ENCODE peak calls at places on chromosome 2, in seven cellular contexts. K is trophoblast cell, Y is H9, S is neuronal stem cell, B is IMR-90, N is mesenchymal stem cell, H is H1. I is an unnamed sample. For H3K27me3, the result is how much of the 10 kb centered on the place peaks cover.

GRCh38 chr2:160630801-160631590 is 137.4 kb upstream of the RBMS1 start:
- DNase-seq in K (no peak), Y (no peak), S (no peak), B (peak), N (peak), H (no peak), I (peak)

GRCh38 chr2:96305979-96306308 is 598 bp upstream of the SNRNP200 start:
- DNase-seq in K (no peak), Y (no peak), S (no peak), B (no peak), N (no peak), H (no peak), I (no peak)

GRCh38 chr2:60641866-60642788 is 88.7 kb upstream of the BCL11A start:
- DNase-seq in K (peak), Y (peak), S (peak), B (peak), N (peak), H (peak), I (peak)

GRCh38 chr2:120299561-120299960 is 46.4 kb upstream of the INHBB start:
- DNase-seq in K (peak), Y (no peak), S (no peak), B (peak), N (peak), H (no peak), I (no peak)

GRCh38 chr2:150520887-150521664 is 33.6 kb upstream of the RND3 start:
- DNase-seq in K (no peak), Y (no peak), S (no peak), B (peak), N (peak), H (no peak), I (no peak)

GRCh38 chr2:17800693-17801458 is 15.4 kb upstream of the MSGN1 start:
- DNase-seq in K (no peak), Y (no peak), S (no peak), B (no peak), N (no peak), H (peak), I (no peak)

GRCh38 chr2:203718087-203718486 is 11.6 kb downstream of the CD28 start:
- DNase-seq in K (no peak), Y (no peak), S (no peak), B (peak), N (no peak), H (no peak), I (peak)

GRCh38 chr2:57333221-57333620 is 713.4 kb upstream of the VRK2 start:
- DNase-seq in K (no peak), Y (no peak), S (no peak), B (no peak), N (peak), H (no peak), I (no peak)

GRCh38 chr2:72965016-72965415 is 47.7 kb downstream of the EMX1 start:
- DNase-seq in K (no peak), Y (no peak), S (no peak), B (no peak), N (no peak), H (no peak), I (no peak)

GRCh38 chr2:41981417-41981816 is 66.4 kb upstream of the PKDCC start:
- DNase-seq in K (no peak), Y (no peak), S (no peak), B (no peak), N (no peak), H (no peak), I (no peak)

GRCh38 chr2:232438951-232439757 is 16.8 kb upstream of the ALPI start:
- DNase-seq in K (peak), Y (peak), S (no peak), B (no peak), N (peak), H (peak), I (no peak)

GRCh38 chr2:42138163-42139016 is 30.8 kb upstream of the EML4 start:
- DNase-seq in K (no peak), Y (no peak), S (no peak), B (peak), N (peak), H (no peak), I (no peak)

GRCh38 chr2:85448840-85449588 is 30.5 kb downstream of the SH2D6 start:
- DNase-seq in K (no peak), Y (no peak), S (no peak), B (no peak), N (no peak), H (no peak), I (no peak)

GRCh38 chr2:136060401-136060940 is 57.5 kb downstream of the CXCR4 start:
- DNase-seq in K (no peak), Y (no peak), S (no peak), B (no peak), N (no peak), H (no peak), I (peak)

GRCh38 chr2:102063948-102064678 is 72.4 kb downstream of the IL1R2 start:
- DNase-seq in K (peak), Y (peak), S (peak), B (peak), N (peak), H (no peak), I (peak)

GRCh38 chr2:33110461-33110860 is 163.7 kb downstream of the LTBP1 start:
- DNase-seq in K (peak), Y (no peak), S (no peak), B (peak), N (peak), H (no peak), I (no peak)

GRCh38 chr2:172672114-172672513 is 63.5 kb upstream of the RAPGEF4 start:
- DNase-seq in K (no peak), Y (no peak), S (no peak), B (peak), N (no peak), H (no peak), I (no peak)

GRCh38 chr2:24409700-24410556 is 49.6 kb upstream of the ITSN2 start:
- DNase-seq in K (peak), Y (peak), S (peak), B (peak), N (peak), H (no peak), I (peak)

GRCh38 chr2:106885981-106886915 is at the start of gene ST6GAL2:
- DNase-seq in K (peak), Y (peak), S (peak), B (no peak), N (peak), H (peak), I (peak)

GRCh38 chr2:128441341-128442052 is 122.8 kb upstream of the HS6ST1 start:
- DNase-seq in K (no peak), Y (no peak), S (no peak), B (no peak), N (no peak), H (peak), I (no peak)

GRCh38 chr2:20940481-20940795 is 103.4 kb downstream of the APOB start:
- DNase-seq in K (no peak), Y (no peak), S (no peak), B (no peak), N (no peak), H (no peak), I (no peak)

GRCh38 chr2:183070942-183071844 is 7.4 kb upstream of the DUSP19 start:
- DNase-seq in K (peak), Y (peak), S (no peak), B (peak), N (peak), H (peak), I (peak)

GRCh38 chr2:127448526-127448925 is 30.3 kb downstream of the PROC start:
- DNase-seq in K (no peak), Y (no peak), S (no peak), B (peak), N (no peak), H (no peak), I (no peak)

GRCh38 chr2:7203056-7203467 is 285.9 kb downstream of the RNF144A start:
- DNase-seq in K (peak), Y (peak), S (peak), B (peak), N (peak), H (peak), I (peak)

GRCh38 chr2:85828725-85829124 is 60.1 kb downstream of the ST3GAL5 start:
- DNase-seq in K (no peak), Y (no peak), S (no peak), B (no peak), N (no peak), H (no peak), I (peak)

GRCh38 chr2:11789243-11789642 is 42.8 kb downstream of the LPIN1 start:
- DNase-seq in K (no peak), Y (no peak), S (no peak), B (no peak), N (no peak), H (no peak), I (no peak)

GRCh38 chr2:216192181-216192580 is 83.0 kb downstream of the XRCC5 start:
- DNase-seq in K (no peak), Y (no peak), S (no peak), B (no peak), N (no peak), H (no peak), I (no peak)

GRCh38 chr2:59025157-59025757 is 784.1 kb upstream of the FANCL start:
- DNase-seq in K (peak), Y (peak), S (peak), B (peak), N (peak), H (peak), I (peak)

GRCh38 chr2:144990661-144991060 is 470.7 kb upstream of the ZEB2 start:
- DNase-seq in K (no peak), Y (no peak), S (peak), B (no peak), N (no peak), H (no peak), I (no peak)

GRCh38 chr2:207484444-207485391 is 45.0 kb upstream of the CREB1 start:
- DNase-seq in K (peak), Y (no peak), S (no peak), B (no peak), N (no peak), H (no peak), I (no peak)

GRCh38 chr2:225993430-225993829 is 593.9 kb downstream of the NYAP2 start:
- DNase-seq in K (no peak), Y (no peak), S (no peak), B (peak), N (peak), H (no peak), I (no peak)

GRCh38 chr2:225998125-225998524 is 598.6 kb downstream of the NYAP2 start:
- DNase-seq in K (peak), Y (no peak), S (no peak), B (no peak), N (no peak), H (no peak), I (no peak)

GRCh38 chr2:225996477-225996858 is 597.0 kb downstream of the NYAP2 start:
- DNase-seq in K (no peak), Y (no peak), S (no peak), B (no peak), N (no peak), H (no peak), I (no peak)

GRCh38 chr2:225994748-225995405 is 595.4 kb downstream of the NYAP2 start:
- DNase-seq in K (no peak), Y (no peak), S (no peak), B (peak), N (peak), H (no peak), I (no peak)

GRCh38 chr2:225995788-225996476 is 596.4 kb downstream of the NYAP2 start:
- DNase-seq in K (no peak), Y (no peak), S (no peak), B (peak), N (peak), H (no peak), I (no peak)
- H3K18ac ChIP-seq in K (no peak), Y (no peak), S (no peak), B (peak), N (no peak), H (no peak), I (no peak)

DNA sequence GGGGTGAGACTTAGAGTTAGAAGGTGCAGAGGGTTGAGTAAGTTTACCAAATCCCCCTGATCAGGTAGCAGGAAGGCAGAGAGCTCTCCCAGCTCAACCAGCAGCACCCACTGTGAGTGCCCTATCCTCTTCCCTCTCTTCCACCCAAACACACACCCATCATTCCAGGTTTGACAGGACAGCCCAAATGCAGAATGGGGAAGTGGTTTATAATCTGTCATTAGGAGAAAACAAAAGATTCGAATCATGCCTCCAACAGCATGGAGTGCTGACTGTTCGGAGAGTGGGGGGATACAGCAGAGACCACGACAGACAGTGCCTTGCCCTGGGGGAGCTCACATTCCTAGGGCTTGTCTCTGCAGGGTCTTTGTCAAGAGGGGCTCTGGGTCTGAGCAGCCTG is 11.7 kb downstream of the CXCR2 start:
- DNase-seq in K (no peak), Y (no peak), S (no peak), B (no peak), N (no peak), H (no peak), I (no peak)
- H3K27me3 ChIP-seq in K (under half), Y (under half), S (under half), B (half or more), N (half or more), H (under half), I (under half)

GRCh38 chr2:218745559-218746469 is 35.2 kb downstream of the TTLL4 start:
- DNase-seq in K (no peak), Y (no peak), S (no peak), B (peak), N (no peak), H (no peak), I (no peak)
- H3K18ac ChIP-seq in K (no peak), Y (no peak), S (no peak), B (no peak), N (no peak), H (no peak), I (no peak)

GRCh38 chr2:68316091-68316490 is 3.7 kb downstream of the CNRIP1 start:
- DNase-seq in K (no peak), Y (no peak), S (no peak), B (no peak), N (peak), H (no peak), I (no peak)

GRCh38 chr2:68317971-68318685 is 1.6 kb downstream of the CNRIP1 start:
- DNase-seq in K (no peak), Y (no peak), S (no peak), B (no peak), N (no peak), H (no peak), I (no peak)

GRCh38 chr2:68320118-68320641 is 431 bp upstream of the CNRIP1 start:
- DNase-seq in K (peak), Y (peak), S (peak), B (no peak), N (no peak), H (peak), I (peak)

GRCh38 chr2:68319397-68320117 is at the start of gene CNRIP1:
- DNase-seq in K (peak), Y (peak), S (peak), B (peak), N (peak), H (peak), I (peak)

GRCh38 chr2:68318686-68319396 is 908 bp downstream of the CNRIP1 start:
- DNase-seq in K (no peak), Y (peak), S (peak), B (no peak), N (peak), H (no peak), I (no peak)
- H3K27me3 ChIP-seq in K (under half), Y (under half), S (under half), B (under half), N (under half), H (under half), I (under half)

DNA sequence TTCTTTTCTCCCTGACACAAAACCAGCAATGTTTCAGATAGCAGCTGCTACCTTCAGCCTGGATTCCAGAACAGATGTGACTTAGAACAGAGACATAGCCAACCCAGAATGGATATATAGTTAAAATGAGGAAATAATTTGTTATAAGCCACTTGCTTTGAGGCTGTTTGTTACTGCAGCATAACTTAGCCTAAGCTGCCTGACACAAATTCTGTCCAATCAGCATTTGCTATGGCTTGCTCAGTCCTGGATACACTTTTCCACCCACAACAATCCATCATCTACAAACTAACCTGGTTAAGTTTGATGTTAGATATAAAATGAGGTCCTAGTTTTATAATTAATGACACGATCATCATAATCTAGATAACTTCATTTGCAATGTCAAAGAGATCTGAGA is 480.4 kb downstream of the NR4A2 start:
- DNase-seq in K (no peak), Y (no peak), S (no peak), B (no peak), N (no peak), H (no peak), I (no peak)
- H3K18ac ChIP-seq in K (no peak), Y (no peak), S (no peak), B (no peak), N (no peak), H (no peak), I (no peak)

GRCh38 chr2:219058541-219059374 is 2.0 kb downstream of the IHH start:
- DNase-seq in K (peak), Y (peak), S (no peak), B (no peak), N (no peak), H (peak), I (peak)

GRCh38 chr2:219056176-219056895 is 4.4 kb downstream of the IHH start:
- DNase-seq in K (no peak), Y (no peak), S (no peak), B (no peak), N (no peak), H (no peak), I (no peak)

GRCh38 chr2:219057709-219058540 is 2.8 kb downstream of the IHH start:
- DNase-seq in K (peak), Y (peak), S (peak), B (peak), N (peak), H (peak), I (peak)

GRCh38 chr2:219054956-219055903 is 5.5 kb downstream of the IHH start:
- DNase-seq in K (no peak), Y (no peak), S (no peak), B (no peak), N (no peak), H (no peak), I (no peak)

DNA sequence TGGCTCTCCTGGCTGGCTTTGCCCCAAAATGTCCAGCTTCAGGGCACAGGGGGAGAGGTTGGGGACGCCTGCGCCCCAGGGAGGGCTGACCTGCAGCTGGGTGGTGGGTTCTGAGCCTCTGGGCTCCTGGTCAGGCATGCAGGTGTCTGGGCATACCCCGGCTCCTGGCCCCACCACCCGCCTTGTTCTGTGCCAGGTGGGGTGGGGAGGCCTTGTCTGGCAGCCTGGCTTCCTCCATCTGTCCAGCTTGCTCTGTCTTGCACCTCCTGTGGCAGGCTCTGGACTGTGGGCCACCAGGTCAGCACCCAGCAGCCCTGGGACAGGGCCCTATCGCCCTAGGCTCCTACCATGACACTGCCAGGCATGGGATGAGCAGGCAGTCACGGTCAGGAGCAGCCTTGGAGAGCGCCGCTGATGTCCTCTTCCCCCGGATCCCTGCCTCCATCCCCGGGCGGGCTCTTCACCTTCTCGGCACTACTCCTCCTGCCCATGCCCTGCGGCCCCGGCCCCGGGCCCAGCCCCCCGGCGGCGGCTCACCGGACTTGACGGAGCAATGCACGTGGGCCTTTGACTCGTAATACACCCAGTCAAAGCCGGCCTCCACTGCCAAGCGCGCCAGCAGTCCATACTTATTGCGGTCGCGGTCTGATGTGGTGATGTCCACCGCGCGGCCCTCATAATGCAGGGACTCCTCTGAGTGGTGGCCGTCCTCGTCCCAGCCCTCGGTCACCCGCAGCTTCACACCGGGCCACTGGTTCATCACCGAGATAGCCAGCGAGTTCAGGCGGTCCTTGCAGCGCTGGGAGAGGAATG is 3.6 kb downstream of the IHH start:
- DNase-seq in K (no peak), Y (peak), S (no peak), B (no peak), N (no peak), H (peak), I (no peak)
- H3K27me3 ChIP-seq in K (half or more), Y (half or more), S (half or more), B (half or more), N (half or more), H (half or more), I (half or more)

DNA sequence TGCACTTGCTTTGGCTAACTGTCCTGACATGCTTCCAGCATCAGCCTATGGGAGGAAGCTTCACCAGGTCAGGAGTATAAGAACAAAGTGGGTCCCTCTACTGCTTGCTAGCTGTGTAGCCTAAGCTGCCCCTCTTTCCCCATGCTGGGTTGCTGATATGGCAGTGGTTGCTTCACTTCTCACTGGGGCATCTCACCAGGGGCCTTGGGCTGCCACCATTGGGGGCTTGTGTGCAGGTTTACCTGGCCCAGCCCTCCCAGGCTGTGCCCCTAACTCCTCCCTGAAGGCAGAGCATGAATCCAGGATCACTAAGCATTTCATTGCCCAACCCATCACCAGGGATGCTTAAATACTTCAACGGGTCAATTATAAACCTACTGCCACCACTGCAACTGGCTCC is 817.1 kb upstream of the TMEFF2 start:
- DNase-seq in K (no peak), Y (no peak), S (no peak), B (no peak), N (no peak), H (no peak), I (no peak)
- H3K18ac ChIP-seq in K (no peak), Y (no peak), S (no peak), B (no peak), N (no peak), H (no peak), I (no peak)

DNA sequence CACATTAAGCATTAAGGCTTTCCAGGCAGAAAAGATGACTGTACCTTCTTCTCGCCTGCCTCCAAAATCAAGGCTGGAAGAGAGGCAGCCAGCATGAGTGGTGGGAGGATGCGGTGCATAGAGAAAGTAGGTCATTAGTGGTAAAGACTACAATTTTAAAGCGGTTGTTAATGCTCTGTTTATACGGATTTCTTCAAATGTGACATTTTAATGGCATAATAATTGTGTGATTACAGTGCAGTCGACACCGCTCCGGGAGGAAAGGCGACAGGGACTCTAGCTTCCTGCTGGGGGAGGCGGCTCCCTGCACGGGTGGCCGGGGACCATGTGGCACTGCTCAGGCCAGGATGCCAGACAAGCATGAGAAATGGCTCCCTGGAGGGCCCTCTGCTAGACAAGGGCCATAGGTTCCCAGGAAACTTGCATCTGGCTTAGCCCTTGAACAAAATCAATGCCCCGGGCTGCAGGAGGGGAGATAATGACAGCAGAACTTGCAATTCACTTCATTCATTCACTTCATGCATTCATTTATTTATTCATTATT is 129.6 kb downstream of the GALNT14 start:
- DNase-seq in K (no peak), Y (no peak), S (no peak), B (no peak), N (no peak), H (no peak), I (no peak)
- H3K27me3 ChIP-seq in K (under half), Y (under half), S (under half), B (under half), N (under half), H (under half), I (under half)

I was measured in mesendoderm.